ENCODE peak calls at places on chromosome 10, in eight cellular contexts. E is A549, C is HCT116, R is HL-60, D is Panc1, X is K562, L is SK-N-SH, N is HepG2. H is an unnamed sample.

GRCh38 chr10:4243651-4244050 is 458.6 kb upstream of the KLF6 start:
- DNase-seq in C (peak; percentile 61), X (no peak), D (peak; percentile 85), N (no peak), L (no peak), E (peak; percentile 33), R (no peak), H (no peak)

GRCh38 chr10:129545257-129545656 is 78.2 kb downstream of the MGMT start:
- DNase-seq in E (no peak), D (no peak), X (no peak), R (no peak), C (no peak), N (no peak), L (no peak), H (no peak)

GRCh38 chr10:95451568-95452524 is 109.3 kb downstream of the SORBS1 start:
- DNase-seq in N (peak; percentile 91), R (no peak), E (no peak), L (no peak), C (no peak), X (no peak), D (no peak), H (no peak)

GRCh38 chr10:4807803-4808507 is 18.1 kb upstream of the AKR1E2 start:
- DNase-seq in N (peak; percentile 6), R (no peak), C (no peak), L (no peak), E (peak; percentile 38), X (no peak), D (no peak), H (no peak)

GRCh38 chr10:89426230-89426868 is 12.0 kb downstream of the IFIT5 start:
- DNase-seq in C (no peak), R (no peak), E (peak; percentile 56), X (peak; percentile 46), L (peak; percentile 53), D (peak; percentile 47), N (peak; percentile 41), H (peak; percentile 77)

GRCh38 chr10:95308389-95309302 is 17.8 kb upstream of the PDLIM1 start:
- DNase-seq in L (no peak), D (peak; percentile 81), N (peak; percentile 68), E (peak; percentile 62), X (peak; percentile 80), R (no peak), C (peak; percentile 75), H (no peak)

GRCh38 chr10:102781921-102782542 is 38.3 kb downstream of the WBP1L start:
- DNase-seq in R (no peak), N (no peak), E (no peak), D (no peak), L (no peak), C (no peak), X (no peak), H (no peak)

GRCh38 chr10:101301111-101301731 is 52.7 kb upstream of the BTRC start:
- DNase-seq in L (no peak), E (peak; percentile 60), C (peak; percentile 63), N (peak; percentile 51), X (peak; percentile 68), D (no peak), R (peak; percentile 76), H (peak; percentile 73)

GRCh38 chr10:69065406-69066361 is 22.2 kb upstream of the SRGN start:
- DNase-seq in D (no peak), C (no peak), N (no peak), X (no peak), E (no peak), R (peak; percentile 84), L (no peak), H (no peak)

GRCh38 chr10:114384181-114384580 is 20.1 kb downstream of the AFAP1L2 start:
- DNase-seq in L (no peak), C (no peak), R (no peak), N (no peak), E (no peak), D (no peak), X (no peak), H (no peak)

GRCh38 chr10:46523881-46524470 is 32.5 kb downstream of the GPRIN2 start:
- DNase-seq in N (no peak), R (no peak), C (peak; percentile 35), L (peak; percentile 38), E (peak; percentile 95), D (no peak), X (no peak), H (no peak)

GRCh38 chr10:127547997-127548396 is 1.1 kb upstream of the NPS start:
- DNase-seq in D (no peak), X (no peak), L (no peak), N (no peak), R (no peak), C (no peak), E (no peak), H (no peak)

GRCh38 chr10:5506751-5507648 is 7.6 kb upstream of the CALML5 start:
- DNase-seq in R (no peak), C (no peak), N (no peak), E (no peak), D (no peak), X (no peak), L (no peak), H (no peak)

GRCh38 chr10:112446055-112446854 is 459 bp downstream of the ZDHHC6 start:
- DNase-seq in X (peak; percentile 17), N (no peak), R (peak; percentile 47), E (peak; percentile 5), C (no peak), D (no peak), L (no peak), H (no peak)

GRCh38 chr10:130218936-130219335 is 82.7 kb downstream of the GLRX3 start:
- DNase-seq in L (no peak), D (no peak), E (no peak), X (no peak), R (no peak), N (no peak), C (no peak), H (no peak)

GRCh38 chr10:46539596-46540411 is 16.7 kb downstream of the GPRIN2 start:
- DNase-seq in N (peak; percentile 86), D (no peak), R (no peak), X (no peak), E (peak; percentile 90), C (no peak), L (no peak), H (no peak)

GRCh38 chr10:98423691-98424120 is 8.7 kb upstream of the PYROXD2 start:
- DNase-seq in L (no peak), E (no peak), R (no peak), X (peak; percentile 41), D (no peak), C (no peak), N (peak; percentile 41), H (peak; percentile 79)

GRCh38 chr10:98694014-98694413 is 247.3 kb upstream of the HPS1 start:
- DNase-seq in E (no peak), X (no peak), C (no peak), N (no peak), L (no peak), R (no peak), D (no peak), H (no peak)

GRCh38 chr10:94344522-94345122 is 18.1 kb downstream of the NOC3L start:
- DNase-seq in L (no peak), R (no peak), X (no peak), D (no peak), C (no peak), E (no peak), N (no peak), H (no peak)

GRCh38 chr10:13087986-13088618 is 11.9 kb upstream of the OPTN start:
- DNase-seq in C (peak; percentile 29), N (no peak), R (no peak), D (no peak), E (peak; percentile 38), L (no peak), X (no peak), H (no peak)
- TF ChIP-seq REST in C (no peak), N (no peak), R (no peak), D (no peak), E (no peak), L (no peak), X (no peak), H (no peak)

GRCh38 chr10:48466611-48467240 is 138.1 kb downstream of the ARHGAP22 start:
- DNase-seq in N (no peak), D (no peak), E (no peak), R (no peak), X (no peak), C (no peak), L (no peak), H (peak; percentile 69)
- TF ChIP-seq REST in N (no peak), D (no peak), E (no peak), R (no peak), X (no peak), C (no peak), L (no peak), H (no peak)

GRCh38 chr10:60399343-60399742 is 9.7 kb upstream of the ANK3 start:
- DNase-seq in N (no peak), D (no peak), X (no peak), L (no peak), E (no peak), C (no peak), R (no peak), H (peak; percentile 10)
- TF ChIP-seq REST in N (no peak), D (no peak), X (no peak), L (no peak), E (no peak), C (no peak), R (no peak), H (no peak)

DNA sequence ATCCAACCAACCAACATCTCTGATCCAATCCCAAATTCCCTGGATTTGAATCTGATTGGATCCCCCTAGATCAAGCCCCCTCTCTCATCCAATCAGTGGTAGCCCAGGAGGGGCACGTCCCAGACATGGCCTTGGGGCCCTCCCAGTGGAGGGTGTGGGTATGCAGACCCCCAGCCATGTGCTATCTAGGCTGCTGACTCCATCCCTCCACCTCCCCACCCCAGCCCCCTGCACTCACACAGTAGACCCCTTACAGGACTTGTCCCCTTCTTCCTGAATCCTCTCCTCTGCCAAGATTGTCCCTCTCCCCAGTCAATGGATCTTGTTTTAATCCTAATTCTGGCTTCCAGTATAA is 153.4 kb downstream of the OAT start:
- DNase-seq in N (no peak), E (no peak), D (no peak), R (no peak), C (no peak), X (no peak), L (no peak), H (no peak)
- TF ChIP-seq REST in N (no peak), E (no peak), D (no peak), R (no peak), C (no peak), X (no peak), L (no peak), H (no peak)

GRCh38 chr10:133527779-133528271 is 662 bp downstream of the CYP2E1 start:
- DNase-seq in N (no peak), X (no peak), R (no peak), C (no peak), D (no peak), E (no peak), L (no peak), H (peak; percentile 14)

GRCh38 chr10:133529576-133529946 is 2.4 kb downstream of the CYP2E1 start:
- DNase-seq in X (no peak), E (no peak), D (no peak), L (no peak), R (peak; percentile 33), N (no peak), C (no peak), H (peak; percentile 5)

GRCh38 chr10:133528296-133528844 is 1.2 kb downstream of the CYP2E1 start:
- DNase-seq in R (no peak), C (no peak), L (no peak), N (no peak), E (no peak), X (no peak), D (no peak), H (peak; percentile 32)

GRCh38 chr10:133530506-133530905 is 3.3 kb downstream of the CYP2E1 start:
- DNase-seq in N (no peak), D (no peak), X (no peak), E (no peak), R (peak; percentile 76), C (no peak), L (no peak), H (no peak)

GRCh38 chr10:133528845-133529575 is 1.8 kb downstream of the CYP2E1 start:
- DNase-seq in C (no peak), E (no peak), L (peak; percentile 54), N (no peak), D (no peak), R (peak; percentile 87), X (peak; percentile 26), H (peak; percentile 52)
- TF ChIP-seq REST in C (no peak), E (no peak), L (no peak), N (no peak), D (no peak), R (no peak), X (no peak), H (no peak)